ENCODE peak calls at places on chromosomes 12 and 14, in four cellular contexts. Z is effector memory CD4-positive, alpha-beta T cell; C is IMR-90; O is CD8-positive, alpha-beta T cell. B is an unnamed sample.

GRCh38 chr12:5456906-5457305 is 25.0 kb downstream of the NTF3 start:
- DNase-seq in Z (no peak), C (peak; percentile 82), O (no peak), B (no peak)

GRCh38 chr12:114263031-114263825 is 142.7 kb downstream of the TBX5 start:
- DNase-seq in Z (no peak), O (no peak), C (no peak), B (no peak)

GRCh38 chr14:22024117-22024516 is 350.5 kb upstream of the OR4E1 start:
- DNase-seq in Z (no peak), C (no peak), O (no peak), B (no peak)

GRCh38 chr14:49691031-49691430 is 1.9 kb upstream of the KLHDC1 start:
- DNase-seq in Z (no peak), C (no peak), O (no peak), B (no peak)

GRCh38 chr12:86230516-86231146 is 25.6 kb downstream of the MGAT4C start:
- DNase-seq in O (no peak), Z (no peak), C (peak; percentile 18), B (no peak)

GRCh38 chr14:99946652-99947489 is 118.4 kb upstream of the EVL start:
- DNase-seq in Z (no peak), C (no peak), O (peak; percentile 74), B (peak; percentile 43)

GRCh38 chr12:101168000-101168399 is 42.0 kb downstream of the SLC5A8 start:
- DNase-seq in C (no peak), Z (no peak), O (no peak), B (no peak)

GRCh38 chr12:69497308-69498026 is 27.3 kb downstream of the FRS2 start:
- DNase-seq in O (no peak), C (peak; percentile 40), Z (no peak), B (no peak)

GRCh38 chr12:49345048-49345839 is 1.4 kb upstream of the DNAJC22 start:
- DNase-seq in Z (no peak), O (peak; percentile 52), C (no peak), B (no peak)

GRCh38 chr12:38838211-38838850 is 67.1 kb downstream of the CPNE8 start:
- DNase-seq in Z (no peak), C (no peak), O (no peak), B (no peak)

GRCh38 chr14:105844810-105845724 is 318.7 kb downstream of the TMEM121 start:
- DNase-seq in C (no peak), O (peak; percentile 38), Z (no peak), B (peak; percentile 4)
- H3K9me3 ChIP-seq in C (peaks cover 57% of the 10 kb centered on the region), O (no peaks in the 10 kb centered on the region), Z (no peaks in the 10 kb centered on the region), B (no peaks in the 10 kb centered on the region)

GRCh38 chr12:128542844-128543243 is 275.9 kb downstream of the TMEM132C start:
- DNase-seq in C (no peak), Z (no peak), O (no peak), B (no peak)
- H3K9me3 ChIP-seq in C (peaks cover 30% of the 10 kb centered on the region), Z (no peaks in the 10 kb centered on the region), O (no peaks in the 10 kb centered on the region), B (no peaks in the 10 kb centered on the region)

GRCh38 chr12:133130808-133131128 is 341 bp downstream of the ZNF10 start:
- DNase-seq in C (no peak), O (no peak), Z (no peak), B (no peak)
- H3K9me3 ChIP-seq in C (peaks cover 39% of the 10 kb centered on the region), O (peaks cover 21% of the 10 kb centered on the region), Z (peaks cover 46% of the 10 kb centered on the region), B (peaks cover 22% of the 10 kb centered on the region)

DNA sequence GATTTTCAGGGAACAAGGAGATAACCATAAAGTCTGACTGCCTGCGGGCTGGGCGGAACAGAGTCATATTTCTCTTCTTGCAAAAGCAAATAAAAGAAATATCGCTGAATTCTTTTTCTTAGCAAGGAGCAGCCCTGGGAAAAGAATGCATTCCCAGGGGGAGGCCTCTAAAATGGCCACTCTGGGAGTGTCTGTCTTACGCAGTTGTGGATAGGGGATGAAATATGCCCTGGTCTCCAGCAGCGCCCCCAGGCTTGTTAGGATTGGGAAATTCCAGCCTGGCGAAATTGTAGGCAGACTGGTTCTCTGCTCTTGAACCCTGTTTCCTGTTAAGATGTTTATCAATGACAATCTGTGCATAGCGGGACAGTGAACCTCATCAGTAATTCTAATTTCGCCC is 40.5 kb downstream of the PCNX1 start:
- DNase-seq in C (no peak), Z (no peak), O (no peak), B (no peak)
- H3K9me3 ChIP-seq in C (peaks cover 15% of the 10 kb centered on the region), Z (peaks cover 18% of the 10 kb centered on the region), O (peaks cover 14% of the 10 kb centered on the region), B (no peaks in the 10 kb centered on the region)

DNA sequence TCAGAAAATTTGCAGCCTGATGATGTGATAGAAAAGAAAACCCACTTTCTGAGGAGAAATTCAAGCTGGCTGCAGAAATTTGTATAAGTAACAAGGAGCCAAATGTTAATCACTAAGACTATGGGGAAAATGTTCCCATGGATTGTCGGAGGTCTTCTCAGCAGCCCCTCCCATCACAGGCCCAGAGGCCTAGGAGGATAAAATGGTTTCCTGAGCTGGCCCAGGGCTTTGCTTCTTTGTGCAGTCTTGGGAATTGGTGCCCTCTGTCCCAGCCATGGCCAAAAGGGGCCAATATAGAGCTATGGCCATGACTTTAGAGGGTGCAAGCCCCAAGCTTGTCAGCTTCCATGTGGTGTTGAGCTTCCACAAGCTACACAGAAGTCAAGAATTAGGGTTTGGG is 335.9 kb downstream of the ATP23 start:
- DNase-seq in C (no peak), O (no peak), Z (no peak), B (no peak)
- H3K9me3 ChIP-seq in C (peaks cover 12% of the 10 kb centered on the region), O (no peaks in the 10 kb centered on the region), Z (peaks cover 6% of the 10 kb centered on the region), B (no peaks in the 10 kb centered on the region)

DNA sequence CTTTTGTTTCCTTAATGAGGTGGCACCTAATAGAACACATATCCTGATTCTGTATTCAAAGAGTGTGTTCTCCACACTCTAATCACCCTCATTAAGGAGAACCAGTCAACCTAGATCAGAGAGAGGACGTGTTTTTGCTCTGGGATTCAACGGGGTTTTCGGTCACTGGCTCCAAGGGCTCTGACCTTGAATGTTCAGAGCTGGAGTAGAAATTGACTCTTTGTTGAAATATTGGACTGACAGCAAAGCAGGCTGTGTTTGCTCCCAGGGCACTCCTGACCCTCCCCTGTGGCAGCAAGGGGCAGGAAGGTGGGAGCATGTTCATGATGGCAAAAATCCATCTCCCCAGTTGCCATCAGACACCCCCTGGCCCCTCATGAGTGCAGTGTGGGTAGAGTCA is 1193.0 kb downstream of the AACS start:
- DNase-seq in Z (no peak), O (no peak), C (no peak), B (no peak)
- H3K9me3 ChIP-seq in Z (no peaks in the 10 kb centered on the region), O (no peaks in the 10 kb centered on the region), C (peaks cover 15% of the 10 kb centered on the region), B (no peaks in the 10 kb centered on the region)

DNA sequence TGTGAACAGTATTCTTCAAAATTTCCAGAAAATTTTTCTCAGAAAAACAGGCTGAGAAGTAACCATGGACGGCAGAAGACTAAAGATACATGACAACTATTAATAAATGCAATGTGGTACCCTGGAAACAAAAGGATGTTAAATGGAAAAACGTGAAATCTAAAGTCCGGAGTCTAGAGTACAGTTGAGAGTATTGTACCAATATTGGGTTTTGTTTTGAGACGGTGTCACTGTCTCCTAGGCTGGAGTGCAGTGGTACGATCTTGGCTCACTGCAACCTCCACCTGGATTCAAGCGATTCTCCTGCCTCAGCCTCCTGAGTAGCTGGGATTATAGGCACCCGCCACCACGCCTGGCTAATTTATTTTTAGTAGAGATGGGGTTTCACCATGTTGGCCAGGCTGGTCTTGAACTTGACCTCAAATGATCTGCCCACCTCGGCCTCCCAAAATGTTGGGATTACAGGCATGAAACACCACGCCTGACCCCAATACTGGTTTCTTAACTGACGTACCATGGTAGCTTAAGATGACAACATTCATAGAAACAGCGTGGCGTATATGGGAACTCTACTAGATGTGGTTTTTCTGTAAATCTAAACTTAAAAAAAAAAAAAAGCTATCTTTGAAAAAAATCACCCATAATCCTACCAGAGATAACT is 16.8 kb upstream of the TDG start:
- DNase-seq in C (no peak), O (no peak), Z (no peak), B (no peak)
- H3K9me3 ChIP-seq in C (no peaks in the 10 kb centered on the region), O (no peaks in the 10 kb centered on the region), Z (no peaks in the 10 kb centered on the region), B (no peaks in the 10 kb centered on the region)

DNA sequence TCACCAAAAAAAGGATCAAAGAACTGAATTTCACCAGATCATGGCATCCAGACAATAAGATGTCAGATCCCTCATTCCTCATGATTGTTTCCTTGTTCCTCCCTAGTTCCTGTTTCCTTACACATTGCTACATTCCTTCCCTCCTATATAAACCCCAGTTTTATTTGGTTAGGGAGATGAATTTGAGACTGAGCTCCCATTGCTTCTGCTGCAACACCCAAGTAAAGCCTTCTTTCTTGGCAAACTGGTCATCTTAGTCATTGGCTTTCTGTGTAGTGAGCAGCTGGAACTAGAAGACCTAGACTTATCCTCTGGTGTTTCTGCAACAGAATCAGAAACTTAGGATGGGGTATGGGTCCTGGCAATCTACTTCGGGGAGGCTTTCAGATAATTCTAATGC is 217.9 kb downstream of the NOVA1 start:
- DNase-seq in Z (no peak), C (no peak), O (no peak), B (no peak)
- H3K9me3 ChIP-seq in Z (no peaks in the 10 kb centered on the region), C (peaks cover 2% of the 10 kb centered on the region), O (no peaks in the 10 kb centered on the region), B (no peaks in the 10 kb centered on the region)